ENCODE peak calls at places on chromosomes 5 and 9, in ten cellular contexts. G is A172, J is HS-5, U is KBM-7, M is stomach, I is NCI-H1105, B is HEK293T, V is fibroblast of the conjunctiva, A is bronchial epithelial cell, S is GM23248. H is an unnamed sample.

GRCh38 chr5:65916636-65917035 is 9.7 kb upstream of the ERBIN start:
- DNase-seq in J (no peak), S (no peak), M (no peak), V (no peak), U (peak), B (no peak), A (no peak), I (no peak), G (no peak), H (no peak)

GRCh38 chr5:161513952-161514351 is 32.6 kb downstream of the GABRB2 start:
- DNase-seq in V (no peak), B (no peak), J (no peak), S (no peak), A (no peak), G (no peak), I (no peak), U (no peak), M (no peak), H (no peak)

GRCh38 chr5:8864053-8864452 is 681.8 kb downstream of the SEMA5A start:
- DNase-seq in U (peak), M (no peak), B (no peak), J (no peak), S (peak), V (no peak), A (peak), I (no peak), G (peak), H (no peak)

GRCh38 chr5:135156337-135156714 is 122.3 kb upstream of the PITX1 start:
- DNase-seq in V (no peak), G (no peak), J (no peak), I (no peak), A (no peak), S (no peak), M (no peak), B (no peak), U (no peak), H (no peak)

GRCh38 chr5:43926923-43927322 is 323.9 kb downstream of the NNT start:
- DNase-seq in B (no peak), S (no peak), U (no peak), A (no peak), J (no peak), M (no peak), V (no peak), G (peak), I (no peak), H (no peak)

GRCh38 chr5:124746916-124747769 is 704 bp upstream of the ZNF608 start:
- DNase-seq in U (peak), A (peak), M (peak), I (peak), J (no peak), S (peak), G (peak), B (peak), V (peak), H (peak)

GRCh38 chr5:57037355-57037754 is 85.4 kb upstream of the MIER3 start:
- DNase-seq in G (peak), M (no peak), J (no peak), I (no peak), U (peak), B (peak), V (no peak), S (no peak), A (no peak), H (no peak)

GRCh38 chr5:123670981-123671557 is 159.1 kb downstream of the CSNK1G3 start:
- DNase-seq in G (peak), M (peak), A (peak), B (peak), I (peak), U (peak), S (peak), V (peak), J (peak), H (peak)

GRCh38 chr5:111668713-111669112 is 88.3 kb downstream of the NREP start:
- DNase-seq in S (peak), J (peak), M (no peak), A (peak), B (no peak), U (no peak), I (no peak), G (peak), V (no peak), H (no peak)

GRCh38 chr9:108468364-108468763 is 387.4 kb downstream of the ACTL7B start:
- DNase-seq in G (peak), S (peak), B (no peak), U (peak), I (no peak), J (no peak), M (no peak), A (peak), V (no peak), H (no peak)

GRCh38 chr5:148491793-148492184 is 108.0 kb downstream of the FBXO38 start:
- DNase-seq in S (no peak), J (no peak), I (no peak), G (no peak), M (no peak), A (no peak), B (no peak), U (no peak), V (no peak), H (no peak)

GRCh38 chr9:17018540-17019196 is 116.2 kb upstream of the CNTLN start:
- DNase-seq in J (no peak), A (peak), B (no peak), M (no peak), I (no peak), U (no peak), V (no peak), G (no peak), S (no peak), H (no peak)

GRCh38 chr9:134544388-134545212 is 97.0 kb upstream of the COL5A1 start:
- DNase-seq in J (peak), I (no peak), M (no peak), U (no peak), G (peak), S (peak), A (peak), V (peak), B (no peak), H (no peak)

GRCh38 chr5:35341189-35341588 is 110.9 kb upstream of the PRLR start:
- DNase-seq in I (no peak), G (no peak), V (no peak), A (no peak), S (no peak), M (no peak), J (no peak), U (no peak), B (no peak), H (no peak)

GRCh38 chr5:146878471-146879172 is at the start of gene PPP2R2B:
- DNase-seq in I (peak), U (no peak), J (no peak), A (no peak), B (peak), V (no peak), S (peak), G (peak), M (peak), H (peak)

GRCh38 chr9:121690316-121690715 is 38.9 kb downstream of the DAB2IP start:
- DNase-seq in A (no peak), B (no peak), I (no peak), J (no peak), M (no peak), G (peak), V (no peak), U (no peak), S (peak), H (no peak)

GRCh38 chr5:5542654-5543053 is 120.2 kb downstream of the ICE1 start:
- DNase-seq in A (no peak), M (no peak), U (no peak), I (no peak), J (no peak), V (no peak), S (no peak), B (no peak), G (no peak), H (no peak)

H was measured in NCI-H748 treated with DMSO at 0.1 percent for 48 hours.